ENCODE peak calls at places on chromosomes 16 and 17, in four cellular contexts. Y is NCI-H748 treated with DMSO at 0.1 percent for 48 hours, B is EH, F is prostate gland. U is an unnamed sample.

GRCh38 chr17:82338858-82339633 is 5.5 kb upstream of the SECTM1 start:
- DNase-seq in Y (no peak), B (peak), F (peak), U (peak)

GRCh38 chr17:81480140-81480917 is 32.3 kb downstream of the ACTG1 start:
- DNase-seq in Y (no peak), B (peak), F (no peak), U (no peak)

GRCh38 chr16:48885456-48885855 is 275.5 kb upstream of the N4BP1 start:
- DNase-seq in Y (no peak), B (no peak), F (no peak), U (no peak)

GRCh38 chr16:6643083-6643686 is 689.5 kb upstream of the RBFOX1 start:
- DNase-seq in Y (peak), B (peak), F (peak), U (no peak)

GRCh38 chr16:84520778-84521770 is 16.6 kb upstream of the MEAK7 start:
- DNase-seq in Y (peak), B (no peak), F (no peak), U (peak)

GRCh38 chr17:58344047-58344790 is 7.8 kb downstream of the SUPT4H1 start:
- DNase-seq in Y (no peak), B (no peak), F (no peak), U (no peak)

GRCh38 chr16:85573696-85574641 is 39.2 kb upstream of the GSE1 start:
- DNase-seq in Y (peak), B (peak), F (no peak), U (peak)

GRCh38 chr17:36529121-36529520 is 5.5 kb downstream of the MYO19 start:
- DNase-seq in Y (no peak), B (peak), F (no peak), U (no peak)

GRCh38 chr17:39750131-39751015 is 12.6 kb downstream of the GRB7 start:
- DNase-seq in Y (no peak), B (no peak), F (peak), U (peak)

U was measured in NCI-H1105 treated with DMSO at 0.1 percent for 48 hours.